ENCODE peak calls at places on chromosomes 11 and 22, in five cellular contexts. N is GM20000, F is NCI-H82, P is HS-5, A is H4. S is an unnamed sample.
A peak's percentile ranks its signal among the peaks of the same experiment; 100 is the strongest.

GRCh38 chr11:116135897-116136296 is 631.7 kb upstream of the CADM1 start:
- DNase-seq in N (no peak), F (no peak), P (no peak), A (no peak), S (no peak)

GRCh38 chr11:114157476-114158050 is 98.1 kb downstream of the ZBTB16 start:
- DNase-seq in N (no peak), F (no peak), P (no peak), A (no peak), S (no peak)

GRCh38 chr11:115208808-115209259 is 295.4 kb downstream of the CADM1 start:
- DNase-seq in N (no peak), F (no peak), P (no peak), A (no peak), S (no peak)

GRCh38 chr11:63840356-63841060 is 1.6 kb downstream of the MARK2 start:
- DNase-seq in N (no peak), F (peak; percentile 27), P (no peak), A (no peak), S (no peak)

GRCh38 chr22:47288640-47289039 is 526.2 kb downstream of the TBC1D22A start:
- DNase-seq in N (no peak), F (no peak), P (no peak), A (no peak), S (no peak)

GRCh38 chr11:76062733-76063132 is 143.6 kb downstream of the WNT11 start:
- DNase-seq in N (peak; percentile 74), F (no peak), P (no peak), A (no peak), S (no peak)

GRCh38 chr11:60629399-60629798 is 70.0 kb upstream of the MS4A8 start:
- DNase-seq in N (no peak), F (no peak), P (no peak), A (no peak), S (no peak)

GRCh38 chr11:26331911-26332571 is at the start of gene ANO3:
- DNase-seq in N (peak; percentile 49), F (peak; percentile 94), P (no peak), A (peak; percentile 72), S (peak; percentile 37)

GRCh38 chr11:10763766-10764165 is 12.7 kb downstream of the CTR9 start:
- DNase-seq in N (no peak), F (no peak), P (no peak), A (no peak), S (no peak)

GRCh38 chr22:44201556-44202129 is 20.9 kb downstream of the PARVG start:
- DNase-seq in N (no peak), F (no peak), P (no peak), A (no peak), S (no peak)

GRCh38 chr11:111846063-111846462 is 25.3 kb downstream of the ALG9 start:
- DNase-seq in N (no peak), F (no peak), P (peak; percentile 54), A (peak; percentile 44), S (no peak)

GRCh38 chr22:22939537-22940368 is 52.1 kb downstream of the IGLL5 start:
- DNase-seq in N (no peak), F (no peak), P (no peak), A (no peak), S (no peak)

GRCh38 chr11:62104816-62105610 is 18.8 kb upstream of the INCENP start:
- DNase-seq in N (no peak), F (no peak), P (no peak), A (peak; percentile 67), S (no peak)

GRCh38 chr11:81071641-81072040 is 1630.8 kb upstream of the TENM4 start:
- DNase-seq in N (no peak), F (peak; percentile 90), P (no peak), A (no peak), S (peak; percentile 76)

GRCh38 chr11:120151536-120151935 is 13.6 kb upstream of the TRIM29 start:
- DNase-seq in N (no peak), F (no peak), P (no peak), A (no peak), S (no peak)

GRCh38 chr11:86360775-86361395 is 13.8 kb upstream of the CCDC81 start:
- DNase-seq in N (no peak), F (peak; percentile 45), P (peak; percentile 23), A (peak; percentile 51), S (peak; percentile 36)

GRCh38 chr11:48127521-48128183 is 89.0 kb upstream of the OR4B1 start:
- DNase-seq in N (no peak), F (no peak), P (no peak), A (no peak), S (no peak)

GRCh38 chr11:2557381-2557780 is 112.6 kb downstream of the KCNQ1 start:
- DNase-seq in N (no peak), F (no peak), P (no peak), A (no peak), S (no peak)

GRCh38 chr22:45223304-45224117 is 17.2 kb downstream of the KIAA0930 start:
- DNase-seq in N (no peak), F (peak; percentile 80), P (no peak), A (no peak), S (no peak)

GRCh38 chr11:27097538-27097937 is 56.9 kb downstream of the BBOX1 start:
- DNase-seq in N (no peak), F (no peak), P (no peak), A (no peak), S (no peak)

GRCh38 chr11:23865341-23865975 is 631.4 kb upstream of the LUZP2 start:
- DNase-seq in N (no peak), F (peak; percentile 0), P (no peak), A (peak; percentile 29), S (peak; percentile 49)

GRCh38 chr11:47523491-47524199 is 29.3 kb downstream of the CELF1 start:
- DNase-seq in N (no peak), F (no peak), P (peak; percentile 71), A (peak; percentile 63), S (peak; percentile 83)

GRCh38 chr22:30438559-30438958 is 13.0 kb downstream of the MTFP1 start:
- DNase-seq in N (no peak), F (no peak), P (no peak), A (no peak), S (no peak)

GRCh38 chr22:26579331-26579886 is 10.5 kb downstream of the TPST2 start:
- DNase-seq in N (peak; percentile 72), F (no peak), P (no peak), A (no peak), S (no peak)

GRCh38 chr11:34809191-34810106 is 106.7 kb downstream of the APIP start:
- DNase-seq in N (no peak), F (no peak), P (no peak), A (no peak), S (peak; percentile 59)

GRCh38 chr11:63501236-63501635 is 4.6 kb upstream of the LGALS12 start:
- DNase-seq in N (no peak), F (peak; percentile 36), P (no peak), A (no peak), S (no peak)

GRCh38 chr11:122317337-122317736 is 201.3 kb upstream of the BLID start:
- DNase-seq in N (no peak), F (no peak), P (no peak), A (no peak), S (no peak)

GRCh38 chr22:33002035-33002434 is 56.1 kb downstream of the SYN3 start:
- DNase-seq in N (no peak), F (no peak), P (no peak), A (no peak), S (peak; percentile 84)

GRCh38 chr11:122720482-122720881 is 65.0 kb downstream of the UBASH3B start:
- DNase-seq in N (no peak), F (no peak), P (no peak), A (no peak), S (peak; percentile 85)

GRCh38 chr11:2398664-2399355 is 1.7 kb upstream of the TSSC4 start:
- DNase-seq in N (no peak), F (peak; percentile 33), P (no peak), A (no peak), S (no peak)

GRCh38 chr22:37659897-37660708 is 1.6 kb downstream of the PDXP start:
- DNase-seq in N (no peak), F (no peak), P (no peak), A (no peak), S (no peak)

GRCh38 chr11:1543606-1544263 is 28.3 kb downstream of the DUSP8 start:
- DNase-seq in N (no peak), F (no peak), P (no peak), A (no peak), S (no peak)

GRCh38 chr22:36267058-36267457 is 14.1 kb downstream of the APOL1 start:
- DNase-seq in N (no peak), F (no peak), P (no peak), A (no peak), S (no peak)

GRCh38 chr22:41951898-41952474 is at the start of gene SMIM45:
- DNase-seq in N (no peak), F (peak; percentile 84), P (no peak), A (no peak), S (no peak)

GRCh38 chr11:74175923-74176322 is 4.8 kb downstream of the PPME1 start:
- DNase-seq in N (no peak), F (no peak), P (no peak), A (no peak), S (no peak)

GRCh38 chr11:115925568-115925904 is 421.3 kb upstream of the CADM1 start:
- DNase-seq in N (no peak), F (no peak), P (no peak), A (no peak), S (no peak)

GRCh38 chr11:92886243-92886905 is 83.1 kb upstream of the MTNR1B start:
- DNase-seq in N (peak; percentile 74), F (peak; percentile 75), P (no peak), A (peak; percentile 60), S (peak; percentile 64)

GRCh38 chr22:37796079-37796478 is 11.7 kb upstream of the GCAT start:
- DNase-seq in N (no peak), F (no peak), P (no peak), A (no peak), S (no peak)

GRCh38 chr11:1889527-1889930 is 2.2 kb downstream of the PRR33 start:
- DNase-seq in N (peak; percentile 19), F (no peak), P (no peak), A (no peak), S (no peak)

S was measured in foreskin keratinocyte.